ENCODE peak calls at places on chromosomes 5 and 9, in eight cellular contexts. X, W, J, R, S, K, E and F are unnamed samples.

GRCh38 chr5:16593013-16593412 is 23.8 kb downstream of the RETREG1 start:
- DNase-seq in J (no peak), S (no peak), R (no peak), W (no peak), X (no peak), K (peak), E (no peak), F (peak)

GRCh38 chr5:69493235-69493925 is 790 bp downstream of the OCLN start:
- DNase-seq in S (no peak), X (peak), K (peak), J (peak), E (peak), R (peak), W (no peak), F (peak)

GRCh38 chr5:124869481-124870033 is 123.1 kb upstream of the ZNF608 start:
- DNase-seq in E (no peak), S (no peak), K (no peak), J (no peak), R (no peak), X (no peak), W (no peak), F (no peak)

GRCh38 chr5:116473706-116474105 is 100.9 kb downstream of the SEMA6A start:
- DNase-seq in S (no peak), R (no peak), K (no peak), X (no peak), W (no peak), E (no peak), J (no peak), F (no peak)

GRCh38 chr5:181120311-181120710 is 10.7 kb downstream of the OR2V1 start:
- DNase-seq in S (no peak), W (peak), X (no peak), E (no peak), R (peak), J (no peak), K (peak), F (peak)

GRCh38 chr9:110671849-110672248 is 3.3 kb downstream of the MUSK start:
- DNase-seq in W (no peak), R (no peak), J (no peak), E (no peak), X (no peak), S (no peak), K (peak), F (no peak)

GRCh38 chr5:173745123-173745522 is 128.7 kb upstream of the BOD1 start:
- DNase-seq in J (no peak), S (peak), K (no peak), X (no peak), E (no peak), W (no peak), R (no peak), F (no peak)

GRCh38 chr5:134550271-134551214 is 25.1 kb downstream of the JADE2 start:
- DNase-seq in K (no peak), E (no peak), R (no peak), W (peak), S (no peak), J (no peak), X (no peak), F (peak)

GRCh38 chr5:6225121-6225607 is 153.2 kb downstream of the MED10 start:
- DNase-seq in E (no peak), W (no peak), S (no peak), K (no peak), R (no peak), J (no peak), X (no peak), F (no peak)

GRCh38 chr9:94941211-94941875 is 214.8 kb downstream of the AOPEP start:
- DNase-seq in J (no peak), W (peak), S (no peak), E (no peak), R (no peak), X (no peak), K (no peak), F (no peak)

GRCh38 chr5:132466453-132467291 is 23.9 kb downstream of the IRF1 start:
- DNase-seq in R (peak), W (peak), X (no peak), E (no peak), K (no peak), J (no peak), S (peak), F (peak)

GRCh38 chr9:135010363-135010860 is 77.1 kb upstream of the OLFM1 start:
- DNase-seq in K (no peak), E (no peak), X (no peak), R (no peak), W (no peak), J (no peak), S (no peak), F (no peak)

GRCh38 chr5:151213803-151214613 is 9.9 kb downstream of the CCDC69 start:
- DNase-seq in K (no peak), E (peak), S (peak), X (no peak), W (no peak), R (no peak), J (peak), F (no peak)

GRCh38 chr5:59041355-59041754 is 458.5 kb downstream of the RAB3C start:
- DNase-seq in E (no peak), W (no peak), K (no peak), S (no peak), R (no peak), J (no peak), X (peak), F (no peak)

GRCh38 chr5:113608113-113608551 is 94.6 kb downstream of the YTHDC2 start:
- DNase-seq in R (peak), W (peak), X (no peak), S (peak), J (no peak), E (no peak), K (peak), F (peak)

GRCh38 chr9:4097490-4097889 is 202.4 kb downstream of the GLIS3 start:
- DNase-seq in E (no peak), R (no peak), K (no peak), J (no peak), W (no peak), S (no peak), X (no peak), F (peak)

GRCh38 chr9:121350993-121351561 is 19.0 kb downstream of the STOM start:
- DNase-seq in J (no peak), X (no peak), K (peak), R (peak), E (no peak), W (peak), S (no peak), F (peak)

GRCh38 chr5:10789021-10789420 is 28.0 kb upstream of the DAP start:
- DNase-seq in E (no peak), R (no peak), S (no peak), J (no peak), K (peak), W (peak), X (no peak), F (peak)

GRCh38 chr5:9431496-9432258 is 114.2 kb downstream of the SEMA5A start:
- DNase-seq in J (no peak), R (no peak), K (no peak), W (peak), S (no peak), E (no peak), X (peak), F (peak)

GRCh38 chr5:132506094-132506692 is 15.6 kb upstream of the IRF1 start:
- DNase-seq in E (no peak), K (peak), R (peak), S (no peak), X (peak), J (no peak), W (peak), F (peak)

GRCh38 chr5:65446682-65447081 is 35.0 kb downstream of the ADAMTS6 start:
- DNase-seq in S (no peak), E (no peak), R (no peak), J (no peak), W (no peak), X (no peak), K (no peak), F (no peak)

GRCh38 chr5:120778491-120779293 is 314.6 kb downstream of the PRR16 start:
- DNase-seq in E (no peak), X (no peak), R (peak), K (no peak), J (no peak), W (peak), S (no peak), F (peak)

GRCh38 chr5:115428248-115428647 is 116.3 kb downstream of the FEM1C start:
- DNase-seq in X (no peak), S (no peak), R (no peak), J (no peak), K (no peak), E (no peak), W (no peak), F (no peak)

GRCh38 chr5:62214701-62215100 is 91.3 kb upstream of the KIF2A start:
- DNase-seq in W (no peak), X (no peak), E (no peak), S (no peak), R (peak), J (no peak), K (peak), F (no peak)

GRCh38 chr5:37197340-37198050 is 51.7 kb downstream of the CPLANE1 start:
- DNase-seq in X (no peak), W (peak), R (no peak), S (peak), K (no peak), J (no peak), E (peak), F (no peak)

GRCh38 chr5:83145241-83145640 is 67.9 kb downstream of the XRCC4 start:
- DNase-seq in W (peak), E (no peak), X (no peak), J (no peak), R (peak), S (no peak), K (no peak), F (peak)

GRCh38 chr5:181087309-181087708 is 43.7 kb downstream of the OR2V1 start:
- DNase-seq in K (no peak), S (no peak), J (no peak), R (no peak), E (no peak), X (no peak), W (no peak), F (no peak)

GRCh38 chr5:72126796-72127195 is 19.5 kb downstream of the MAP1B start:
- DNase-seq in W (no peak), K (no peak), J (no peak), X (no peak), R (no peak), S (no peak), E (no peak), F (no peak)

GRCh38 chr9:135502168-135502872 is 1.8 kb downstream of the MRPS2 start:
- DNase-seq in S (no peak), W (no peak), R (no peak), E (no peak), X (no peak), K (no peak), J (no peak), F (no peak)

GRCh38 chr5:50653946-50654345 is 12.5 kb upstream of the PARP8 start:
- DNase-seq in J (no peak), W (no peak), R (no peak), S (no peak), E (no peak), X (no peak), K (no peak), F (no peak)

GRCh38 chr9:23820731-23821399 is 5.2 kb downstream of the ELAVL2 start:
- DNase-seq in S (no peak), R (no peak), J (peak), E (peak), X (peak), W (no peak), K (peak), F (no peak)

GRCh38 chr5:10525124-10525495 is 38.8 kb upstream of the ANKRD33B start:
- DNase-seq in E (no peak), W (no peak), S (no peak), K (no peak), X (no peak), R (no peak), J (no peak), F (no peak)

GRCh38 chr9:69397384-69398214 is 72.6 kb downstream of the ENTREP1 start:
- DNase-seq in X (no peak), S (no peak), R (no peak), W (no peak), J (no peak), K (peak), E (no peak), F (peak)

GRCh38 chr9:69519470-69520240 is 152.5 kb downstream of the APBA1 start:
- DNase-seq in E (no peak), K (no peak), R (no peak), J (no peak), W (no peak), X (no peak), S (no peak), F (no peak)

GRCh38 chr5:82163459-82164108 is 114.6 kb downstream of the RPS23 start:
- DNase-seq in K (peak), S (no peak), E (no peak), W (peak), J (no peak), R (peak), X (no peak), F (peak)

GRCh38 chr5:5494489-5495402 is 72.3 kb downstream of the ICE1 start:
- DNase-seq in R (peak), S (no peak), J (peak), K (peak), E (peak), W (peak), X (peak), F (peak)

GRCh38 chr5:132963175-132964104 is at the start of gene AFF4:
- DNase-seq in E (peak), W (peak), S (peak), J (peak), X (peak), K (peak), R (peak), F (peak)

GRCh38 chr5:80569961-80570786 is at the start of gene ANKRD34B:
- DNase-seq in K (no peak), J (peak), E (peak), S (no peak), R (peak), X (peak), W (no peak), F (no peak)
- H3K9ac ChIP-seq in K (no peak), J (peak), E (no peak), S (no peak), R (no peak), X (no peak), W (no peak), F (no peak)

DNA sequence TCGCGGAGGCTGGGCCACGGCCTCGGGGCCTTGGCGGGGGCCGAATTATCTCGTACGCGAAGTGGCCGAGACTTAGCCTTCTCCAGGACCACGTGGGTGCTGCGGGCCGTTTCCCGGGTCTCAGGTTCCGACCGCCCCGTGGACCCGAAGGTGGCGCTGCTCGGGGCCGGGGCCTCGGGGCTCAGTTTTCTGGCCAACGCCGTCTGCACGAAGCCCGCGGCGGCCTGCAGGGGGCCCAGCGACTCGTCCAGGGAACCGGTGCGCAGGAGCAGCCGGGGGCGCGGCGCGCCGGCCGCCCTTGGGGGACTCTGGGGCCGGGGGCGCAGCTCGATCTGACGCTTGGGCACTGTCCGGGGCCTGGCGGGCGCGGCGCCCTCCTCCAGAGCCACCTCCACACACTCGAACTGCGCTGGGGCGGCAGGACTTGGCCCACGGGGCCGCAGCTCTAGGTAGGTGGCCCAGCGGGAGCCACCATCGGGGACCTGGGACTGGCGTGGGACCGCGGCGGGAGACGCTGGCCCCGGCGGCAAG is 716 bp downstream of the PROB1 start:
- DNase-seq in J (peak), E (peak), X (peak), R (no peak), S (no peak), W (no peak), K (no peak), F (no peak)
- TF ChIP-seq CTCF in J (peak), E (peak), X (peak), R (no peak), S (no peak), W (peak), K (no peak), F (no peak)

GRCh38 chr5:73299017-73299630 is 126.1 kb downstream of the TMEM174 start:
- DNase-seq in X (peak), R (peak), E (peak), J (peak), S (no peak), W (no peak), K (peak), F (no peak)
- H3K9ac ChIP-seq in X (no peak), R (no peak), E (no peak), J (no peak), S (no peak), W (peak), K (peak), F (peak)

DNA sequence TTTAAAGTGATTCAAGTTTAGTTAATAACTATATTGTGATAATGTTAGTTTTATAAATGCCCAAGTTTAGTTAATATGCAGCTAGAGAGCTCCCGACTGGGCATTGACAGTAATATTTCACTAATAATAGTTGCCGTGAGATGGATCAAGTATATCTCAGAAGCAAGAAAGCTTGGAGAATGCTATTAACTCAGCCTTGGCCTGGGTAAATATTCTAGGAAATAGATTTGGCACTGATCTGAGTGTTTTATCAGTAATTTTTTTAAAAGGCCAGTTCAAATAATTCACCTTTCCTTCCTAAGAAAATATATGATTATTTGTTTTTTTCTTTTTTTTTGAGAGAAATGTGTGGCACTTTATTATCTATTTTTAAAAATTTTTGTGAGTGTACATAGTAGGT is 305.3 kb downstream of the CSNK1G3 start:
- DNase-seq in K (no peak), X (no peak), R (no peak), J (no peak), W (no peak), S (no peak), E (no peak), F (no peak)
- TF ChIP-seq CTCF in K (no peak), X (no peak), R (no peak), J (no peak), W (no peak), S (no peak), E (no peak), F (no peak)

DNA sequence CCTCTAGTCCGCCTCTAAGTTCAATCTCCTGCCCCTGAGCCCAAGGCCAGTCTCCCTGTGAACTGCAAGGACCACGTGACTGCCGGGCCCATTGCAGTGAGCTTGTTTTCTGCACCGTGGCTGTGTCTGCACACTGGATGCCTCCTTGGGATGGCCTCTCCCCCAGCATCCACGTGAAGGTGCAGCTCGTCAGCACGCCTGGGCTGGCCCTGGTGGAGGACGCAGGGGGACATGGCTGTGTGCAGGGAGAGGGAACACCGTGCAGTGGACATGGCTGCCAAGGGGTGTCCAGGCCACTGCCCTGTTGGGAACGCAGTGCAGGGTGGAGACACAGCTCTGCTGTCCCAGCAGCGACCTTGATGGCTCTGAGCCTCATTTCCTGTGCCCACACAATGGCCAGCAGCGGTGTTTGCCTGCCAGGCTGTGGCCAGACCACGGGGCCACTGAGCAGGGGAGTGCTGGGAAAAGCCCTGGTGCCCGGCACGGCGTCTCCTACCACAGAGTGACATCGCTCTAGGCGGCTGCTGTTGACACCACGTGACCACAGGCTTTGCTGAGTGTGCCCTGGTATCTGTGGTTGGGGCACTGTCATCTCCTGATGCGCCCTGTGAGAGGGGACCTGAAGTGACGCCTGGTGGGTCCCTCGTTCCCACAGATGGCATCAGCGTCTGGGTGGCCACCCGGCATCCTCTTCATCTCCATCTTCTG is 26.9 kb upstream of the EXOC3 start:
- DNase-seq in E (peak), R (no peak), S (no peak), J (no peak), K (no peak), X (peak), W (no peak), F (no peak)
- H3K9ac ChIP-seq in E (no peak), R (no peak), S (no peak), J (no peak), K (no peak), X (no peak), W (no peak), F (no peak)

GRCh38 chr9:15813076-15813475 is 260.2 kb downstream of the CCDC171 start:
- DNase-seq in K (no peak), S (no peak), X (no peak), R (no peak), J (no peak), W (no peak), E (no peak), F (no peak)
- TF ChIP-seq CTCF in K (no peak), S (no peak), X (no peak), R (no peak), J (no peak), W (no peak), E (no peak), F (no peak)

DNA sequence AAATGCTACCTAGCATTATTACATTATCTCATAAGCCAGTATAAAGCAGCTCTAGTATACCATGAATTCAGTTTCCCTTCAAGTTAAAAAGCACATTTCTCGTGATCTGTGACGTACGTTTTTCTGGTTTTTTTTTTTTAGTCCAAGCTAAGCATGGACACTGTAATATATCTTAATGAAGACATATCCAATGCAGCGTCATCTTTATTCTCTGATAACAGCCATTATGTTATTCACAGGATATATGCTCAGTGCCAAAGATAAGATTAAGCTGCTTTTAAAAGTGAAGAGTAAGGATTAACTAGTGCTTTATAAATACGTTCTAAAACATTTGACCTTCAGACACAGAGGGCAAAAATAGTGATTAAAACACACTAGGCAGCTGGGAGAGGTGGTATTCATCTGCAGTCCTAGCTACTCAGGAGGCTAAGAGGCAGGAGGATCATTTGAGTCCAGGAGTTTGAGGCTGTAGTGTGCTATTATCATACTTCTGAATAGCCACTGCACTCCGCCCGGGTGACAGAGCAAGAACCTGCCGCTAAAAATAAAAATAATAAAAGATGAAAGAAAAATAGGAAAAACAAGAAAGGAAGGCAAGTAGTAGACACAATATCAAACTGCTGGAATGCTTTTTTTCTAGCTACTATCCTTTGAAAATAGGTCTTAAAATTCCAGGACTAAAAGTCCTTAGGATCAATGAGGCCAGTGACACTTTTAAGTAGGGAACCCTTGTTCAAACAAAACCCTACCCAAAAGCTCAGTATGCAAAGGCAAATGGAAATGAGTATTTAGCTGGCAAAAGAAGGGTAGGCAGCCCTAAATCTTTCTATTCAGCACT is 7.7 kb downstream of the CSNK1A1 start:
- DNase-seq in X (peak), S (no peak), J (no peak), W (no peak), R (no peak), K (no peak), E (no peak), F (no peak)
- H3K9ac ChIP-seq in X (no peak), S (no peak), J (no peak), W (no peak), R (no peak), K (no peak), E (no peak), F (no peak)

GRCh38 chr5:103224118-103224893 is 34.3 kb upstream of the MACIR start:
- DNase-seq in J (peak), X (peak), R (peak), K (peak), E (peak), S (peak), W (peak), F (peak)
- TF ChIP-seq CTCF in J (peak), X (peak), R (peak), K (peak), E (peak), S (peak), W (peak), F (peak)

GRCh38 chr9:128553695-128554094 is 1.3 kb downstream of the SPTAN1 start:
- DNase-seq in W (peak), J (no peak), X (no peak), S (no peak), E (no peak), R (peak), K (peak), F (peak)
- H3K9ac ChIP-seq in W (peak), J (no peak), X (peak), S (peak), E (peak), R (peak), K (peak), F (peak)

GRCh38 chr9:136525841-136526499 is 19.9 kb downstream of the NOTCH1 start:
- DNase-seq in X (peak), E (peak), R (no peak), W (no peak), S (no peak), K (no peak), J (no peak), F (no peak)
- TF ChIP-seq CTCF in X (peak), E (no peak), R (no peak), W (no peak), S (no peak), K (no peak), J (no peak), F (no peak)